ENCODE peak calls at places on chromosomes 16 and 17, in nine cellular contexts. One of them, this sample, is unnamed.

GRCh38 chr16:27706156-27706705 is 156.3 kb downstream of the KATNIP start:
- DNase-seq in type B pancreatic cell: no peak
- DNase-seq in CD8-positive, alpha-beta T cell: no peak
- DNase-seq in cardiac muscle cell: no peak
- DNase-seq in choroid plexus epithelial cell: no peak
- DNase-seq in neural crest cell: no peak
- DNase-seq in progenitor cell of endocrine pancreas: no peak
- DNase-seq in hepatocyte: no peak
- DNase-seq in psoas muscle: no peak
- DNase-seq in this sample: no peak

GRCh38 chr17:12492450-12492849 is 173.2 kb upstream of the MYOCD start:
- DNase-seq in type B pancreatic cell: no peak
- DNase-seq in CD8-positive, alpha-beta T cell: no peak
- DNase-seq in cardiac muscle cell: no peak
- DNase-seq in choroid plexus epithelial cell: peak; percentile 68
- DNase-seq in neural crest cell: no peak
- DNase-seq in progenitor cell of endocrine pancreas: no peak
- DNase-seq in hepatocyte: no peak
- DNase-seq in psoas muscle: no peak
- DNase-seq in this sample: no peak

GRCh38 chr16:70496513-70496912 is 26.8 kb downstream of the COG4 start:
- DNase-seq in type B pancreatic cell: no peak
- DNase-seq in CD8-positive, alpha-beta T cell: no peak
- DNase-seq in cardiac muscle cell: no peak
- DNase-seq in choroid plexus epithelial cell: no peak
- DNase-seq in neural crest cell: no peak
- DNase-seq in progenitor cell of endocrine pancreas: no peak
- DNase-seq in hepatocyte: no peak
- DNase-seq in psoas muscle: no peak
- DNase-seq in this sample: no peak

GRCh38 chr17:33183487-33184026 is 109.5 kb downstream of the ASIC2 start:
- DNase-seq in type B pancreatic cell: no peak
- DNase-seq in CD8-positive, alpha-beta T cell: no peak
- DNase-seq in cardiac muscle cell: no peak
- DNase-seq in choroid plexus epithelial cell: no peak
- DNase-seq in neural crest cell: no peak
- DNase-seq in progenitor cell of endocrine pancreas: no peak
- DNase-seq in hepatocyte: no peak
- DNase-seq in psoas muscle: no peak
- DNase-seq in this sample: no peak

GRCh38 chr16:22007159-22007508 is 777 bp upstream of the MOSMO start:
- DNase-seq in type B pancreatic cell: no peak
- DNase-seq in CD8-positive, alpha-beta T cell: no peak
- DNase-seq in cardiac muscle cell: no peak
- DNase-seq in choroid plexus epithelial cell: no peak
- DNase-seq in neural crest cell: no peak
- DNase-seq in progenitor cell of endocrine pancreas: no peak
- DNase-seq in hepatocyte: no peak
- DNase-seq in psoas muscle: no peak
- DNase-seq in this sample: no peak

GRCh38 chr17:49252148-49252682 is 21.6 kb upstream of the PHOSPHO1 start:
- DNase-seq in type B pancreatic cell: no peak
- DNase-seq in CD8-positive, alpha-beta T cell: no peak
- DNase-seq in cardiac muscle cell: peak; percentile 19
- DNase-seq in choroid plexus epithelial cell: peak; percentile 62
- DNase-seq in neural crest cell: no peak
- DNase-seq in progenitor cell of endocrine pancreas: no peak
- DNase-seq in hepatocyte: peak; percentile 28
- DNase-seq in psoas muscle: peak; percentile 33
- DNase-seq in this sample: no peak

GRCh38 chr17:64732336-64733006 is 70.4 kb upstream of the SMURF2 start:
- DNase-seq in type B pancreatic cell: no peak
- DNase-seq in CD8-positive, alpha-beta T cell: no peak
- DNase-seq in cardiac muscle cell: no peak
- DNase-seq in choroid plexus epithelial cell: peak; percentile 53
- DNase-seq in neural crest cell: no peak
- DNase-seq in progenitor cell of endocrine pancreas: no peak
- DNase-seq in hepatocyte: no peak
- DNase-seq in psoas muscle: peak; percentile 47
- DNase-seq in this sample: no peak

GRCh38 chr17:45131616-45132301 is 556 bp downstream of the PLCD3 start:
- DNase-seq in type B pancreatic cell: peak; percentile 86
- DNase-seq in CD8-positive, alpha-beta T cell: peak; percentile 35
- DNase-seq in cardiac muscle cell: peak; percentile 73
- DNase-seq in choroid plexus epithelial cell: no peak
- DNase-seq in neural crest cell: peak; percentile 84
- DNase-seq in progenitor cell of endocrine pancreas: peak; percentile 71
- DNase-seq in hepatocyte: peak; percentile 75
- DNase-seq in psoas muscle: peak; percentile 74
- DNase-seq in this sample: peak; percentile 60

GRCh38 chr17:67390646-67391480 is 13.8 kb downstream of the PITPNC1 start:
- DNase-seq in type B pancreatic cell: no peak
- DNase-seq in CD8-positive, alpha-beta T cell: peak; percentile 46
- DNase-seq in cardiac muscle cell: no peak
- DNase-seq in choroid plexus epithelial cell: peak; percentile 87
- DNase-seq in neural crest cell: no peak
- DNase-seq in progenitor cell of endocrine pancreas: no peak
- DNase-seq in hepatocyte: peak; percentile 46
- DNase-seq in psoas muscle: no peak
- DNase-seq in this sample: no peak

GRCh38 chr17:39700148-39700987 is 504 bp downstream of the ERBB2 start:
- DNase-seq in type B pancreatic cell: peak; percentile 77
- DNase-seq in CD8-positive, alpha-beta T cell: no peak
- DNase-seq in cardiac muscle cell: peak; percentile 71
- DNase-seq in choroid plexus epithelial cell: peak; percentile 22
- DNase-seq in neural crest cell: peak; percentile 31
- DNase-seq in progenitor cell of endocrine pancreas: peak; percentile 31
- DNase-seq in hepatocyte: peak; percentile 73
- DNase-seq in psoas muscle: no peak
- DNase-seq in this sample: no peak

GRCh38 chr16:22229881-22230280 is 23.8 kb downstream of the EEF2K start:
- DNase-seq in type B pancreatic cell: no peak
- DNase-seq in CD8-positive, alpha-beta T cell: no peak
- DNase-seq in cardiac muscle cell: peak; percentile 77
- DNase-seq in choroid plexus epithelial cell: no peak
- DNase-seq in neural crest cell: no peak
- DNase-seq in progenitor cell of endocrine pancreas: no peak
- DNase-seq in hepatocyte: no peak
- DNase-seq in psoas muscle: no peak
- DNase-seq in this sample: no peak

GRCh38 chr17:35088647-35088910 is 25.1 kb upstream of the RFFL start:
- DNase-seq in type B pancreatic cell: no peak
- DNase-seq in CD8-positive, alpha-beta T cell: no peak
- DNase-seq in cardiac muscle cell: no peak
- DNase-seq in choroid plexus epithelial cell: no peak
- DNase-seq in neural crest cell: no peak
- DNase-seq in progenitor cell of endocrine pancreas: no peak
- DNase-seq in hepatocyte: no peak
- DNase-seq in psoas muscle: no peak
- DNase-seq in this sample: no peak

GRCh38 chr16:58366247-58367031 is 25.8 kb upstream of the GINS3 start:
- DNase-seq in type B pancreatic cell: no peak
- DNase-seq in CD8-positive, alpha-beta T cell: no peak
- DNase-seq in cardiac muscle cell: no peak
- DNase-seq in choroid plexus epithelial cell: peak; percentile 2
- DNase-seq in neural crest cell: no peak
- DNase-seq in progenitor cell of endocrine pancreas: no peak
- DNase-seq in hepatocyte: peak; percentile 7
- DNase-seq in psoas muscle: no peak
- DNase-seq in this sample: no peak

GRCh38 chr17:48012151-48012520 is 25.5 kb downstream of the COPZ2 start:
- DNase-seq in type B pancreatic cell: peak; percentile 81
- DNase-seq in CD8-positive, alpha-beta T cell: peak; percentile 33
- DNase-seq in cardiac muscle cell: peak; percentile 77
- DNase-seq in choroid plexus epithelial cell: peak; percentile 37
- DNase-seq in neural crest cell: peak; percentile 84
- DNase-seq in progenitor cell of endocrine pancreas: no peak
- DNase-seq in hepatocyte: peak; percentile 72
- DNase-seq in psoas muscle: peak; percentile 30
- DNase-seq in this sample: peak; percentile 62

GRCh38 chr17:17067277-17067676 is 25.0 kb downstream of the MPRIP start:
- DNase-seq in type B pancreatic cell: no peak
- DNase-seq in CD8-positive, alpha-beta T cell: no peak
- DNase-seq in cardiac muscle cell: no peak
- DNase-seq in choroid plexus epithelial cell: peak; percentile 54
- DNase-seq in neural crest cell: no peak
- DNase-seq in progenitor cell of endocrine pancreas: no peak
- DNase-seq in hepatocyte: no peak
- DNase-seq in psoas muscle: no peak
- DNase-seq in this sample: no peak

GRCh38 chr17:77916284-77916683 is 42.2 kb upstream of the TNRC6C start:
- DNase-seq in type B pancreatic cell: no peak
- DNase-seq in CD8-positive, alpha-beta T cell: no peak
- DNase-seq in cardiac muscle cell: no peak
- DNase-seq in choroid plexus epithelial cell: no peak
- DNase-seq in neural crest cell: no peak
- DNase-seq in progenitor cell of endocrine pancreas: no peak
- DNase-seq in hepatocyte: no peak
- DNase-seq in psoas muscle: no peak
- DNase-seq in this sample: no peak

GRCh38 chr17:77919276-77919675 is 39.2 kb upstream of the TNRC6C start:
- DNase-seq in type B pancreatic cell: no peak
- DNase-seq in CD8-positive, alpha-beta T cell: no peak
- DNase-seq in cardiac muscle cell: no peak
- DNase-seq in choroid plexus epithelial cell: no peak
- DNase-seq in neural crest cell: no peak
- DNase-seq in progenitor cell of endocrine pancreas: no peak
- DNase-seq in hepatocyte: no peak
- DNase-seq in psoas muscle: no peak
- DNase-seq in this sample: no peak

GRCh38 chr17:77915594-77916021 is 42.9 kb upstream of the TNRC6C start:
- DNase-seq in type B pancreatic cell: no peak
- DNase-seq in CD8-positive, alpha-beta T cell: no peak
- DNase-seq in cardiac muscle cell: no peak
- DNase-seq in choroid plexus epithelial cell: no peak
- DNase-seq in neural crest cell: no peak
- DNase-seq in progenitor cell of endocrine pancreas: no peak
- DNase-seq in hepatocyte: no peak
- DNase-seq in psoas muscle: no peak
- DNase-seq in this sample: no peak

GRCh38 chr17:77916771-77917481 is 41.6 kb upstream of the TNRC6C start:
- DNase-seq in type B pancreatic cell: no peak
- DNase-seq in CD8-positive, alpha-beta T cell: no peak
- DNase-seq in cardiac muscle cell: no peak
- DNase-seq in choroid plexus epithelial cell: no peak
- DNase-seq in neural crest cell: no peak
- DNase-seq in progenitor cell of endocrine pancreas: no peak
- DNase-seq in hepatocyte: no peak
- DNase-seq in psoas muscle: no peak
- DNase-seq in this sample: peak; percentile 45

GRCh38 chr17:77914440-77915254 is 43.9 kb upstream of the TNRC6C start:
- DNase-seq in type B pancreatic cell: no peak
- DNase-seq in CD8-positive, alpha-beta T cell: no peak
- DNase-seq in cardiac muscle cell: no peak
- DNase-seq in choroid plexus epithelial cell: peak; percentile 62
- DNase-seq in neural crest cell: no peak
- DNase-seq in progenitor cell of endocrine pancreas: no peak
- DNase-seq in hepatocyte: peak; percentile 76
- DNase-seq in psoas muscle: no peak
- DNase-seq in this sample: no peak
- TF ChIP-seq CTCF in type B pancreatic cell: no peak
- TF ChIP-seq CTCF in CD8-positive, alpha-beta T cell: no peak
- TF ChIP-seq CTCF in cardiac muscle cell: no peak
- TF ChIP-seq CTCF in choroid plexus epithelial cell: no peak
- TF ChIP-seq CTCF in neural crest cell: no peak
- TF ChIP-seq CTCF in progenitor cell of endocrine pancreas: peak; percentile 33
- TF ChIP-seq CTCF in hepatocyte: peak; percentile 28
- TF ChIP-seq CTCF in psoas muscle: no peak
- TF ChIP-seq CTCF in this sample: no peak

DNA sequence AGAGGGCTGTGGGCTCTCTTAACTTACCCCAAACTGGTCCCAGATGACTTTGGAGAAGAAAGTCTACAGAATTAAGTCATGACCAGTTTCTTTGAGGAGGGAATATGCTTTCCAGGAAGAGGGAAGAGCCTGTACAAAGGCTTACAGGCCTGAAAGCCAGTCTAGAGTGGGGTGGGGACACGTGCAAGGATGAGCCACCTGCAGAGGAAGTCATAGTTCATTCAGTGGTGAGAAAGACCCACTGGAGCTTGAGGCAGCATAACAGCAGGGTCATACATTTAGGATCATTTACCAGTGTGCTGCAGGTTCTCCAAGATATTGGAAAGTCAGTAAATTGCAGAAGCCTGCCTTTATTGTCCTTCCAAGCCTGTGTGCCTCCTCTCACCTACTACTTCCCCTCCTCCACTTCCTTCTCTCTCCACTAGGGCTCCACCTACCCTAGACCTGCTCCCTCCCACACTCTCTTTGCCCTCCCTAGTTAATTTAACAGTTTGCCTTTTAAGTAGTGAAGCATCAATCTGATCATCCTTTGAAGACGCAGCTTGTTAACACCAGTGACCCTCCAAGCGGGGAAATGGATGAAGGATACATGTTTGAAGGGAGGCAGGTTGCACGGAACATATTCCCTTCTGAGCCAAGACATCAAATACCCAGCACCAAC is 40.2 kb downstream of the CDRT15 start:
- DNase-seq in type B pancreatic cell: no peak
- DNase-seq in CD8-positive, alpha-beta T cell: no peak
- DNase-seq in cardiac muscle cell: no peak
- DNase-seq in choroid plexus epithelial cell: no peak
- DNase-seq in neural crest cell: no peak
- DNase-seq in progenitor cell of endocrine pancreas: no peak
- DNase-seq in hepatocyte: no peak
- DNase-seq in psoas muscle: no peak
- DNase-seq in this sample: no peak
- TF ChIP-seq CTCF in type B pancreatic cell: peak; percentile 53
- TF ChIP-seq CTCF in CD8-positive, alpha-beta T cell: peak; percentile 38
- TF ChIP-seq CTCF in cardiac muscle cell: no peak
- TF ChIP-seq CTCF in choroid plexus epithelial cell: peak; percentile 20
- TF ChIP-seq CTCF in neural crest cell: peak; percentile 44
- TF ChIP-seq CTCF in progenitor cell of endocrine pancreas: peak; percentile 33
- TF ChIP-seq CTCF in hepatocyte: no peak
- TF ChIP-seq CTCF in psoas muscle: no peak
- TF ChIP-seq CTCF in this sample: no peak

GRCh38 chr17:60641810-60642220 is 35.8 kb upstream of the BCAS3 start:
- DNase-seq in type B pancreatic cell: no peak
- DNase-seq in CD8-positive, alpha-beta T cell: no peak
- DNase-seq in cardiac muscle cell: peak; percentile 90
- DNase-seq in choroid plexus epithelial cell: peak; percentile 94
- DNase-seq in neural crest cell: peak; percentile 47
- DNase-seq in progenitor cell of endocrine pancreas: peak; percentile 30
- DNase-seq in hepatocyte: peak; percentile 91
- DNase-seq in psoas muscle: no peak
- DNase-seq in this sample: no peak
- TF ChIP-seq CTCF in type B pancreatic cell: peak; percentile 77
- TF ChIP-seq CTCF in CD8-positive, alpha-beta T cell: no peak
- TF ChIP-seq CTCF in cardiac muscle cell: peak; percentile 60
- TF ChIP-seq CTCF in choroid plexus epithelial cell: peak; percentile 74
- TF ChIP-seq CTCF in neural crest cell: peak; percentile 74
- TF ChIP-seq CTCF in progenitor cell of endocrine pancreas: peak; percentile 72
- TF ChIP-seq CTCF in hepatocyte: peak; percentile 58
- TF ChIP-seq CTCF in psoas muscle: peak; percentile 35
- TF ChIP-seq CTCF in this sample: no peak

DNA sequence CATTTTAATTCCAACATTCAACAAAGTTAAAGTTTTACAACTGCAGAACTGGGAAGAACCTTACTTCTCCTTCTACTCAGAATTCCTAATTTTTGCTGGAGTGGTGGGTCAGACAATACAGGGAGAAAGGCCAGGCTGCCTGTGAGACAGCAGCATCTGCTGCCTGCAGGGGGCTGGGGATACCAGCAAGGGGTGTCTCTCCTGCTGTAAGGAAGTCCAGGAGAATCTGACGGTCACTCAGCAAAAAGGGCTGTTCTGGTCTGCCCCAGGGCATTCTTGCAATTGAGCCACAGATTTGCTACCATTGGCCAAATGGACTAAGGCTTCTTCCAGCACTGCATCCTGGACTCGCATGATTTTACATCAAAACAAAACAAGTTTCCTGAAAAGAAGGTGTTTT is 426.6 kb upstream of the CDH11 start:
- DNase-seq in type B pancreatic cell: no peak
- DNase-seq in CD8-positive, alpha-beta T cell: no peak
- DNase-seq in cardiac muscle cell: no peak
- DNase-seq in choroid plexus epithelial cell: peak; percentile 32
- DNase-seq in neural crest cell: no peak
- DNase-seq in progenitor cell of endocrine pancreas: no peak
- DNase-seq in hepatocyte: no peak
- DNase-seq in psoas muscle: no peak
- DNase-seq in this sample: no peak
- TF ChIP-seq CTCF in type B pancreatic cell: peak; percentile 58
- TF ChIP-seq CTCF in CD8-positive, alpha-beta T cell: no peak
- TF ChIP-seq CTCF in cardiac muscle cell: peak; percentile 34
- TF ChIP-seq CTCF in choroid plexus epithelial cell: peak; percentile 48
- TF ChIP-seq CTCF in neural crest cell: no peak
- TF ChIP-seq CTCF in progenitor cell of endocrine pancreas: no peak
- TF ChIP-seq CTCF in hepatocyte: peak; percentile 9
- TF ChIP-seq CTCF in psoas muscle: no peak
- TF ChIP-seq CTCF in this sample: no peak

This sample was measured in activated B cell treated with CpG ODN at 0.5 μM for 24 hours.